ENCODE peak calls at places on chromosomes 16 and 17, in six cellular contexts. H is mesendoderm, K is T-helper 9 cell, V is AG09319, J is uterus, M is adipocyte. L is an unnamed sample.

GRCh38 chr17:14300628-14301278 is at the start of gene HS3ST3B1:
- DNase-seq in H (peak), K (peak), V (peak), J (peak), M (peak), L (peak)

GRCh38 chr17:31096106-31096436 is 1.3 kb downstream of the NF1 start:
- DNase-seq in H (peak), K (no peak), V (no peak), J (no peak), M (no peak), L (no peak)

GRCh38 chr17:21194688-21195087 is 19.3 kb downstream of the TMEM11 start:
- DNase-seq in H (no peak), K (no peak), V (peak), J (peak), M (peak), L (no peak)

GRCh38 chr17:9244066-9245052 is 223.0 kb downstream of the NTN1 start:
- DNase-seq in H (no peak), K (no peak), V (peak), J (peak), M (peak), L (no peak)

GRCh38 chr17:1480747-1481465 is 11.6 kb downstream of the MYO1C start:
- DNase-seq in H (no peak), K (no peak), V (no peak), J (peak), M (no peak), L (no peak)

GRCh38 chr17:72523491-72523890 is 402.7 kb downstream of the SOX9 start:
- DNase-seq in H (no peak), K (no peak), V (no peak), J (no peak), M (no peak), L (no peak)

GRCh38 chr17:42016411-42016831 is 818 bp downstream of the DNAJC7 start:
- DNase-seq in H (no peak), K (no peak), V (no peak), J (no peak), M (peak), L (no peak)

GRCh38 chr17:18129041-18129502 is 20.5 kb downstream of the MYO15A start:
- DNase-seq in H (no peak), K (no peak), V (no peak), J (no peak), M (no peak), L (peak)

GRCh38 chr16:13436641-13437423 is 483.1 kb upstream of the ERCC4 start:
- DNase-seq in H (no peak), K (no peak), V (no peak), J (no peak), M (no peak), L (no peak)

GRCh38 chr16:85661131-85662035 is 27.4 kb downstream of the GINS2 start:
- DNase-seq in H (no peak), K (no peak), V (no peak), J (no peak), M (no peak), L (peak)

GRCh38 chr16:67767953-67768352 is 38.4 kb downstream of the RANBP10 start:
- DNase-seq in H (no peak), K (no peak), V (peak), J (no peak), M (peak), L (no peak)

GRCh38 chr17:72984145-72984924 is 108.2 kb downstream of the SLC39A11 start:
- DNase-seq in H (peak), K (no peak), V (peak), J (no peak), M (peak), L (no peak)

GRCh38 chr17:18182190-18182977 is 1.2 kb upstream of the ALKBH5 start:
- DNase-seq in H (peak), K (peak), V (no peak), J (peak), M (peak), L (no peak)

GRCh38 chr17:30519707-30520106 is 42.5 kb downstream of the GOSR1 start:
- DNase-seq in H (peak), K (no peak), V (peak), J (no peak), M (peak), L (no peak)

GRCh38 chr16:85988306-85988705 is 89.3 kb downstream of the IRF8 start:
- DNase-seq in H (no peak), K (no peak), V (no peak), J (no peak), M (no peak), L (no peak)

GRCh38 chr16:67394271-67395104 is 1.2 kb upstream of the TPPP3 start:
- DNase-seq in H (peak), K (no peak), V (no peak), J (no peak), M (no peak), L (peak)

GRCh38 chr16:27217256-27217655 is 13.9 kb downstream of the KDM8 start:
- DNase-seq in H (peak), K (no peak), V (peak), J (no peak), M (peak), L (no peak)

GRCh38 chr16:6193718-6194117 is 1096.1 kb upstream of the EEF2KMT start:
- DNase-seq in H (peak), K (no peak), V (no peak), J (no peak), M (no peak), L (no peak)

GRCh38 chr16:84408314-84408690 is 40.0 kb downstream of the ATP2C2 start:
- DNase-seq in H (no peak), K (no peak), V (no peak), J (no peak), M (no peak), L (no peak)

GRCh38 chr17:81170727-81171494 is 4.9 kb upstream of the AATK start:
- DNase-seq in H (no peak), K (no peak), V (no peak), J (no peak), M (no peak), L (no peak)

GRCh38 chr16:1330931-1331711 is 2.3 kb upstream of the BAIAP3 start:
- DNase-seq in H (no peak), K (no peak), V (no peak), J (no peak), M (no peak), L (no peak)

GRCh38 chr17:45050680-45051059 is 762 bp downstream of the DCAKD start:
- DNase-seq in H (no peak), K (peak), V (no peak), J (no peak), M (peak), L (no peak)

GRCh38 chr16:56102159-56102798 is 89.0 kb upstream of the GNAO1 start:
- DNase-seq in H (peak), K (no peak), V (no peak), J (peak), M (no peak), L (no peak)

GRCh38 chr16:50414152-50414551 is 45.4 kb upstream of the BRD7 start:
- DNase-seq in H (no peak), K (no peak), V (no peak), J (no peak), M (no peak), L (no peak)

GRCh38 chr16:14095883-14096551 is 24.9 kb downstream of the MRTFB start:
- DNase-seq in H (peak), K (no peak), V (no peak), J (no peak), M (no peak), L (no peak)

GRCh38 chr17:50264263-50265113 is 9.8 kb upstream of the TMEM92 start:
- DNase-seq in H (no peak), K (no peak), V (no peak), J (peak), M (peak), L (no peak)

L was measured in lower lobe of right lung.